ENCODE peak calls at places on chromosomes 16 and 17, in four cellular contexts. E is A549, W is IMR-90, Q is HepG2. B is an unnamed sample.
A peak's percentile ranks its signal among the peaks of the same experiment; 100 is the strongest.

GRCh38 chr16:51666074-51666473 is 515.0 kb upstream of the SALL1 start:
- DNase-seq in E (no peak), W (no peak), Q (no peak), B (no peak)

GRCh38 chr16:21663889-21664647 is at the start of gene OTOA:
- DNase-seq in Q (no peak), W (no peak), E (no peak), B (peak; percentile 24)

GRCh38 chr16:85891033-85891775 is 7.8 kb upstream of the IRF8 start:
- DNase-seq in E (peak; percentile 82), Q (peak; percentile 29), W (peak; percentile 19), B (no peak)

GRCh38 chr16:86002178-86002577 is 103.2 kb downstream of the IRF8 start:
- DNase-seq in W (no peak), E (no peak), Q (no peak), B (no peak)

GRCh38 chr16:3095869-3096268 is 3.2 kb downstream of the ZSCAN10 start:
- DNase-seq in E (peak; percentile 35), Q (no peak), W (no peak), B (peak; percentile 62)

GRCh38 chr16:29306201-29306600 is 100.3 kb downstream of the NPIPB11 start:
- DNase-seq in E (no peak), W (no peak), Q (no peak), B (no peak)

GRCh38 chr17:19978206-19978802 is 676 bp upstream of the AKAP10 start:
- DNase-seq in Q (no peak), E (no peak), W (no peak), B (no peak)

GRCh38 chr17:14604920-14605599 is 304.2 kb downstream of the HS3ST3B1 start:
- DNase-seq in E (no peak), W (no peak), Q (no peak), B (no peak)

GRCh38 chr16:56346131-56346890 is 79.0 kb downstream of the AMFR start:
- DNase-seq in Q (no peak), W (no peak), E (no peak), B (no peak)

GRCh38 chr17:10226930-10227695 is 28.7 kb upstream of the GAS7 start:
- DNase-seq in Q (peak; percentile 16), E (peak; percentile 55), W (peak; percentile 22), B (peak; percentile 34)

GRCh38 chr17:63986842-63987615 is 11.1 kb upstream of the PRR29 start:
- DNase-seq in Q (no peak), W (no peak), E (no peak), B (no peak)

GRCh38 chr17:48603959-48604769 is 622 bp downstream of the HOXB6 start:
- DNase-seq in E (peak; percentile 88), Q (no peak), W (no peak), B (peak; percentile 61)

GRCh38 chr16:1108299-1109252 is 12.5 kb upstream of the C1QTNF8 start:
- DNase-seq in Q (no peak), E (no peak), W (peak; percentile 0), B (no peak)

GRCh38 chr17:10613775-10614513 is 43.2 kb downstream of the MYH3 start:
- DNase-seq in Q (no peak), W (peak; percentile 13), E (no peak), B (no peak)

GRCh38 chr16:4214215-4214621 is 27.7 kb downstream of the SRL start:
- DNase-seq in E (peak; percentile 52), Q (peak; percentile 55), W (peak; percentile 96), B (no peak)

GRCh38 chr17:83103200-83103937 is 24.0 kb downstream of the METRNL start:
- DNase-seq in W (peak; percentile 66), Q (no peak), E (peak; percentile 68), B (peak; percentile 91)

GRCh38 chr16:29992371-29992967 is 2.9 kb downstream of the HIRIP3 start:
- DNase-seq in W (peak; percentile 63), E (no peak), Q (no peak), B (no peak)

GRCh38 chr17:47975189-47975814 is 4.4 kb downstream of the CDK5RAP3 start:
- DNase-seq in W (no peak), E (no peak), Q (no peak), B (no peak)

GRCh38 chr17:31313982-31314787 is at the start of gene EVI2B:
- DNase-seq in E (peak; percentile 34), W (peak; percentile 64), Q (no peak), B (no peak)

GRCh38 chr16:89700100-89700648 is 1.3 kb downstream of the SPATA2L start:
- DNase-seq in Q (peak; percentile 99), E (peak; percentile 99), W (peak; percentile 97), B (peak; percentile 99)

GRCh38 chr17:64128787-64129514 is 993 bp downstream of the ERN1 start:
- DNase-seq in W (no peak), E (peak; percentile 51), Q (no peak), B (no peak)

GRCh38 chr17:80826955-80827645 is 164.5 kb upstream of the CHMP6 start:
- DNase-seq in Q (no peak), E (peak; percentile 67), W (peak; percentile 99), B (no peak)

GRCh38 chr17:63928172-63928666 is 3.9 kb downstream of the CD79B start:
- DNase-seq in W (no peak), Q (no peak), E (no peak), B (no peak)

GRCh38 chr16:56341656-56342397 is 83.5 kb downstream of the AMFR start:
- DNase-seq in W (no peak), E (no peak), Q (no peak), B (no peak)

GRCh38 chr16:56353054-56353921 is 72.1 kb downstream of the AMFR start:
- DNase-seq in Q (no peak), E (no peak), W (no peak), B (no peak)

DNA sequence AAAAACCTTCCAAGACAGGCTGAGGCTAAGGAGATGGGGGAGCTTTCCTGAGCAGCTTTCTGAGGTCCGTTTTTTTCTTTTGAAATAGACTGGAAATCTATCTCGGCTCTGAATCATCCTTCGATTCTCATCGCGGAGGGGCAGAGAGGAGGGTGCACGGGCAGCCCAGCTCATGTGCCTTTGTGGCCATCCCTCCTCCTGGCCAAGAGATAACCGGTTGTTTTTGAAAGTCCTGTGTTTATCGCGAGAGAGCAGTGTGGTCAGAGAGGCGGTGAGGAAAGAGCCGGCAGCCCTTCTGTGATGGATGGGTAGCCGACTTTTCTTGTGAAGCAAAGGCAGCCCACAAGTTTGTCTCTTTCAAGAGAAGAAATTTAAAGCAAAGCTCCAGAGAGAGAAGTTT is 191.6 kb downstream of the CCDC182 start:
- DNase-seq in W (peak; percentile 80), Q (no peak), E (no peak), B (peak; percentile 87)
- TF ChIP-seq MAZ in W (peak; percentile 43), Q (no peak), E (no peak), B (no peak)

DNA sequence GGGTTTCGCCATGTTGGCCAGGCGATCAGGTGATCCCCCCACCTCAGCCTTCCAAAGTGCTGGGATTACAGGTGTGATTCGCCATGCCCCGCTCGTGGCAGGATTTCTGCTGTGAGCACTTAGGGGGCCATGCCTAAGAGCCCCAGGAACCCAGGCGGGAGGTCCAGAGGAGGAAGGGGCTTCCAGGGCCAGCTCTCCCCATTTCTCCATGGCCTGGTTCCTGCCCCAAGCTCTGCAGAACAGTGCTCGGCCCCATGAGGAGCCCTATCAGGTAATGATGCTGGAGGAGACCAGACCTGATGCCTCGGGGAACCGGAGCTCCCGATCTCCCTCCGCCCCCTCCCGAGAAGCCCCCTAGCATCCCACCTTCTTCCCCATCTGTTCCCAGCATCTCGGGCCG is 53.6 kb downstream of the RMI2 start:
- DNase-seq in E (no peak), Q (no peak), W (no peak), B (no peak)
- TF ChIP-seq MAZ in E (no peak), Q (no peak), W (no peak), B (no peak)

GRCh38 chr17:2594657-2595085 is 1.2 kb downstream of the PAFAH1B1 start:
- DNase-seq in E (peak; percentile 19), Q (no peak), W (no peak), B (no peak)
- TF ChIP-seq MAZ in E (no peak), Q (no peak), W (no peak), B (no peak)

GRCh38 chr17:45812102-45812501 is 28.0 kb downstream of the CRHR1 start:
- DNase-seq in Q (peak; percentile 29), W (no peak), E (peak; percentile 64), B (peak; percentile 31)
- TF ChIP-seq MAZ in Q (no peak), W (no peak), E (no peak), B (no peak)

DNA sequence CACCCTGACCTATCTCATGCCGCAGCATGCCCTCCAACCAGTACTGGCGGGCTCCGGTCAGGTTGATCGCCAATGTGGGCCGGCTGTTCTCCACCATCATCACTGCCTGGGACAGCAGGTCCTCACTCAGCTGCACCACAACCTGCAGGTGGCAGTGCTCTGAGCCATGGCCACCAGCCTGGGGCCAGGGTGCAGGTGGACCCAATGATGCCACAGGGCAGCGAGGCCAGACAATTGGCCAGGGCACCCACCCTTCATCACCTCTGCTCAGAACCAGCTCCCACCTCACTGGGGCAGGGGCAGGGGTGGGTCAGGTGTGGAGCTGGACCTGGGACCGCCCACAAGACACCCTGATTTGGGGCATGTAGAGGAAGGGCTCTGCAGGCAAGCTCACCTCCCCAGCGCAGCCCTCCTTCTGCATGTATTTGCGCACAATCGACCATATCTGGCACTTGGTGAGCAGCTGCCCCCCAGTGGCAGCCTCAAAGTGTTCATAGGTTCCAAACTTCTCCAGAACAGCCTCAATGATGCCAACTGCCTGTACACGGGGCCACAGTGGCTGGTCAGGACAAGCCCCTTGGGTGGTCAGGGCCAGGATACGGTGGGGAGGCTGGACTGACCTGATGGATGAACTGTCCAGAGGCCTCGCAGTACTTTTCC is 4.2 kb downstream of the MATCAP1 start:
- DNase-seq in E (peak; percentile 57), Q (no peak), W (no peak), B (peak; percentile 44)
- TF ChIP-seq MAZ in E (no peak), Q (no peak), W (no peak), B (no peak)

DNA sequence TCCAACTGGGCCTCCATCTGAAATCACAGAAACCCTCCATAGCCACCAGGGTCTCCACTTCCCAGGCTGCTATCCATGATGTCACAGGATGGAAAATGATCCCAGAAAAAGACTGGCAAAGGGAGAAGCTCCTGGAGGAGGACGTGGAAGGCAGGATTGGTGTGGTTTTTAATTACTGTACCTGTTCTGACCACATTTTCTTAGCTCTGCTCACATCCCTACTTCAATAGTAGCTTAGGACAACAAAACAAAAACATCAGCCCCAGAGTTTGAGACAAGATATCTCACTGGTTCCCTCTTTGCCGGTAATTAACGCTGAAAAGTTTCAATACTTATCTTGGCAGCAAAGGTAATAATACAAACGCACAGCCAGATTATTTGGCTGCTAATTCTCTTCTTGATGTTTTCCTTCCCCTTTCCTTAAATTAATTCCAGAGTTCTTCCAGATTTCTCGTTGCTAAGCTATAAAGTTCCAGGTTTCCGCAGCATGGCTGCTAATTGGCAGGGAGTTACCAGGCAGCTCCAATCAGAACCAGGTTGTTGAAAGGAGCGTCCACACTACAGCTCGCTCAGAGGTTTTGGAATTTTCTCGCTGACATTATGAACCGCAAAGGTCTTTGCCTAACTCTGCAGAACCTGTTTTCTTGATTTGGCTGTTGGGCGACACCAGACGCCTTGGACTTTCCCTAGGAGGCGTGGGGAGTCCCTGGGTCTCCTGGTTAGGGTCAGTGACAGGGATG is 263.4 kb downstream of the MRTFB start:
- DNase-seq in W (no peak), E (no peak), Q (no peak), B (no peak)
- TF ChIP-seq MAZ in W (no peak), E (no peak), Q (no peak), B (no peak)